ENCODE peak calls at places on chromosome 2, in five cellular contexts. D is sigmoid colon; N is astrocyte of the spinal cord; J is CD4-positive, CD25-positive, alpha-beta regulatory T cell; K is WERI-Rb-1. U is an unnamed sample.

GRCh38 chr2:157758586-157758985 is 117.5 kb downstream of the ACVR1 start:
- DNase-seq in D (no peak), N (no peak), J (no peak), K (no peak), U (no peak)

GRCh38 chr2:39664898-39665591 is 672 bp upstream of the TMEM178A start:
- DNase-seq in D (no peak), N (no peak), J (no peak), K (no peak), U (no peak)

GRCh38 chr2:240963065-240963375 is 35.4 kb upstream of the SNED1 start:
- DNase-seq in D (no peak), N (no peak), J (no peak), K (no peak), U (no peak)

GRCh38 chr2:240464514-240465241 is 29.2 kb downstream of the GPC1 start:
- DNase-seq in D (peak), N (no peak), J (no peak), K (peak), U (no peak)

GRCh38 chr2:15311201-15311882 is 249.8 kb downstream of the NBAS start:
- DNase-seq in D (no peak), N (peak), J (peak), K (no peak), U (peak)

GRCh38 chr2:120684225-120684624 is 51.4 kb upstream of the GLI2 start:
- DNase-seq in D (peak), N (no peak), J (no peak), K (no peak), U (no peak)

GRCh38 chr2:182942756-182943155 is 76.3 kb upstream of the FRZB start:
- DNase-seq in D (no peak), N (no peak), J (no peak), K (no peak), U (no peak)

GRCh38 chr2:191171708-191172355 is 21.0 kb upstream of the STAT4 start:
- DNase-seq in D (no peak), N (peak), J (no peak), K (no peak), U (no peak)

GRCh38 chr2:10283106-10284062 is 19.3 kb upstream of the HPCAL1 start:
- DNase-seq in D (peak), N (peak), J (no peak), K (no peak), U (no peak)

GRCh38 chr2:121596221-121597080 is 52.8 kb downstream of the CLASP1 start:
- DNase-seq in D (no peak), N (peak), J (peak), K (peak), U (peak)

GRCh38 chr2:98016908-98017700 is 21.4 kb upstream of the TMEM131 start:
- DNase-seq in D (no peak), N (no peak), J (no peak), K (no peak), U (no peak)
- H3K4me3 ChIP-seq in D (no peak), N (no peak), J (no peak), K (no peak), U (no peak)

GRCh38 chr2:112142525-112143078 is 4.4 kb downstream of the FBLN7 start:
- DNase-seq in D (no peak), N (no peak), J (no peak), K (no peak), U (no peak)

GRCh38 chr2:112141623-112142001 is 3.4 kb downstream of the FBLN7 start:
- DNase-seq in D (no peak), N (no peak), J (no peak), K (no peak), U (no peak)

GRCh38 chr2:112140899-112141622 is 2.9 kb downstream of the FBLN7 start:
- DNase-seq in D (no peak), N (no peak), J (no peak), K (no peak), U (no peak)

GRCh38 chr2:112138143-112139032 is at the start of gene FBLN7:
- DNase-seq in D (no peak), N (no peak), J (no peak), K (peak), U (no peak)

DNA sequence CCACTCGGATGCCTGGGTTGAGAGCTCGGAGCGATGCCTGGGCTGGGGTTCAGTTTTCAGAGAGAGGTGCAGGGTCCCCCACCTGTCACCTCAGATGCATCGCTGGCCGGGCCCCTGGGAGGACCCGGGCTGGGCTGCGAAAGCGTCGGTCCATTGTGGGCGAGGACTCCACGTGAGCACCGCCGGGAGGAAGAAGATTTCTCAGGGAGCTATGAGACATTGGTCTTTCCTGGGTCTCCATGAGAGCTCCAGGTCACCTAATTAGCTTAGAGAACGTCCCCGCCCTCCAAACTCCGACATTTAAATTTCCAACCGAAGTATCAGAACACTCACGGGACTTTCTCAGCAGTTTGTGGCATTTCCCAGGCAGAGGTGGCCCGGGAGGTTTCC is 2.2 kb downstream of the FBLN7 start:
- DNase-seq in D (no peak), N (no peak), J (no peak), K (no peak), U (no peak)
- H3K4me3 ChIP-seq in D (no peak), N (no peak), J (no peak), K (peak), U (no peak)

GRCh38 chr2:174902491-174903242 is 102.5 kb downstream of the CHN1 start:
- DNase-seq in D (no peak), N (no peak), J (peak), K (no peak), U (peak)
- H3K4me3 ChIP-seq in D (no peak), N (no peak), J (peak), K (no peak), U (no peak)

GRCh38 chr2:46380038-46380940 is 83.1 kb downstream of the EPAS1 start:
- DNase-seq in D (no peak), N (no peak), J (no peak), K (no peak), U (no peak)

GRCh38 chr2:46377287-46377605 is 80.0 kb downstream of the EPAS1 start:
- DNase-seq in D (no peak), N (no peak), J (no peak), K (peak), U (no peak)

GRCh38 chr2:46377666-46378560 is 80.7 kb downstream of the EPAS1 start:
- DNase-seq in D (no peak), N (no peak), J (no peak), K (no peak), U (no peak)

GRCh38 chr2:46379213-46380037 is 82.2 kb downstream of the EPAS1 start:
- DNase-seq in D (no peak), N (no peak), J (no peak), K (no peak), U (no peak)

DNA sequence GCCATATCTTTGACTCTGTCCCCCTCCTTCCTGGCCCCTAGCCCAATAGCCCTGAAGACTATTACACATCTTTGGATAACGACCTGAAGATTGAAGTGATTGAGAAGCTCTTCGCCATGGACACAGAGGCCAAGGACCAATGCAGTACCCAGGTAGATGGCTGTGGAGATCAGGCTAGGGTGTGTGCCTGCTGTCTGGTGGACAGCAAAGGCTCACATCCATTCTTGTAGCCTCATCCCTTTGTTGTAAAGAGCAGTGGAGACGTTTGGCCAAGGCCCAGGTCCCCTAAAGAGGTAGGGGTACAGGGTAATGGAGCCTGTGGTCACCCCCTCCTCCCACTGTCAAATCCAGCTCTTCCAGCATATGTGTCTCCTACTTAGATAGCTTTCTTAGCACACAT is 81.4 kb downstream of the EPAS1 start:
- DNase-seq in D (no peak), N (no peak), J (no peak), K (no peak), U (no peak)
- H3K4me3 ChIP-seq in D (no peak), N (no peak), J (no peak), K (no peak), U (no peak)

GRCh38 chr2:129067070-129067469 is 748.4 kb upstream of the HS6ST1 start:
- DNase-seq in D (no peak), N (no peak), J (no peak), K (no peak), U (no peak)
- H3K4me3 ChIP-seq in D (no peak), N (no peak), J (no peak), K (no peak), U (no peak)

GRCh38 chr2:110744429-110744828 is 12.1 kb downstream of the ACOXL start:
- DNase-seq in D (no peak), N (no peak), J (no peak), K (no peak), U (no peak)

GRCh38 chr2:110747522-110748488 is 15.4 kb downstream of the ACOXL start:
- DNase-seq in D (no peak), N (no peak), J (no peak), K (no peak), U (peak)

GRCh38 chr2:110748489-110748867 is 16.1 kb downstream of the ACOXL start:
- DNase-seq in D (no peak), N (peak), J (peak), K (no peak), U (peak)

GRCh38 chr2:110745048-110745447 is 12.7 kb downstream of the ACOXL start:
- DNase-seq in D (no peak), N (no peak), J (no peak), K (no peak), U (no peak)

GRCh38 chr2:110746586-110747521 is 14.5 kb downstream of the ACOXL start:
- DNase-seq in D (no peak), N (no peak), J (no peak), K (no peak), U (peak)
- H3K4me3 ChIP-seq in D (no peak), N (no peak), J (no peak), K (no peak), U (peak)

DNA sequence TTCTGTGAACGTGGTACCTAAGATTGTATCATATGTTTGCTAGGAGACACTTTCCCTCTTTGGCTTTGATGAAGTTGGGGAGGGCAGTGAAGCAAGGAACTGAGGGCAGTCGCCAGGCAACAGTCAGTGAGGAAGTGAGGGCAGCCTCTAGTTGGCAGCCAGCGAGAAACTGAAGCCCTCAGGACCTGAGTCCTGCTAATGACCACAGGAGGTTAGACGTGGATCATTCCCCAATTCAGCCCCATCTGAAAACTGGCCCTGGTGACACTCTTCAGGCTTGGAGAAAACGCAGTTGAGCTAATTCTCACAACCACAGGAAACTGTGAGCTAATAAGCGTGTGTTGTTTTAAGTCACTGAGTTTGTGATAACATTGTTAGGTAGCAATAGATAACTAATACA is 84.5 kb upstream of the REG3G start:
- DNase-seq in D (no peak), N (no peak), J (no peak), K (no peak), U (no peak)
- H3K4me3 ChIP-seq in D (no peak), N (no peak), J (no peak), K (no peak), U (no peak)

GRCh38 chr2:43102366-43103092 is 123.9 kb downstream of the ZFP36L2 start:
- DNase-seq in D (peak), N (no peak), J (no peak), K (no peak), U (no peak)

GRCh38 chr2:43100883-43101662 is 125.3 kb downstream of the ZFP36L2 start:
- DNase-seq in D (peak), N (peak), J (no peak), K (peak), U (no peak)

GRCh38 chr2:43103093-43103404 is 123.4 kb downstream of the ZFP36L2 start:
- DNase-seq in D (no peak), N (no peak), J (no peak), K (no peak), U (no peak)

GRCh38 chr2:43100362-43100882 is 126.0 kb downstream of the ZFP36L2 start:
- DNase-seq in D (no peak), N (no peak), J (no peak), K (peak), U (no peak)

DNA sequence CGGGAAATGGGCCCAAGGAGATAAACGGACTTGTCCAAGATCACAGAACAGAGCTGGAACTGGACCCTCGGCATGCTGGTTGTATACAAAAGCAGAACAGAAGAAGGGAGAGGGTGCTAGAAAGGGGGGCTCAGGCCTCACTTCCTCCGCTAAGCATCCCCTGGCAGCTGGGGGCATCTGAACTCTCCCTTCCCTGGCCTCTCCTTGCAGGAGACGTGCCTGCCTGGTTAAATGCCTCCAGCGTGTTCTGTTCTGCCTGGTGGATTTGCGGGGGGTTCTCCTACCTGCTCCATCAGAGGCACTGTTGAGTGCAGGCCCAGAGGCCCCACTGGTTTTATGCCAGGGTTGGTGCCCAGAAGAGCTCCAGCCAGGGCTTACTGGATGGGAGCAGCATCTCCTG is 124.7 kb downstream of the ZFP36L2 start:
- DNase-seq in D (peak), N (no peak), J (no peak), K (no peak), U (no peak)
- H3K4me3 ChIP-seq in D (peak), N (no peak), J (no peak), K (no peak), U (no peak)

GRCh38 chr2:222878877-222879601 is 18.2 kb downstream of the ACSL3 start:
- DNase-seq in D (no peak), N (peak), J (no peak), K (no peak), U (no peak)
- H3K4me3 ChIP-seq in D (no peak), N (no peak), J (no peak), K (no peak), U (no peak)

GRCh38 chr2:42569116-42569711 is 782 bp downstream of the MTA3 start:
- DNase-seq in D (peak), N (peak), J (peak), K (peak), U (no peak)

GRCh38 chr2:42567389-42567788 is 1.0 kb upstream of the MTA3 start:
- DNase-seq in D (no peak), N (peak), J (no peak), K (no peak), U (peak)

GRCh38 chr2:42568431-42569115 is at the start of gene MTA3:
- DNase-seq in D (peak), N (peak), J (peak), K (peak), U (no peak)

GRCh38 chr2:42567806-42568429 is 514 bp upstream of the MTA3 start:
- DNase-seq in D (peak), N (peak), J (no peak), K (peak), U (no peak)

GRCh38 chr2:42569883-42570282 is 1.5 kb downstream of the MTA3 start:
- DNase-seq in D (no peak), N (no peak), J (no peak), K (no peak), U (no peak)
- H3K4me3 ChIP-seq in D (peak), N (peak), J (peak), K (peak), U (peak)